ENCODE peak calls at places on chromosomes 13 and 19, in ten cellular contexts. R, C, H, M, D, F, X, U, Z and E are unnamed samples.

GRCh38 chr19:38204728-38205127 is 19.3 kb downstream of the DPF1 start:
- DNase-seq in R (no peak), C (no peak), H (no peak), M (no peak), D (no peak), F (no peak), X (no peak), U (no peak), Z (no peak), E (no peak)

GRCh38 chr19:14632286-14632685 is 42.4 kb downstream of the ADGRE3 start:
- DNase-seq in R (no peak), C (no peak), H (no peak), M (peak; percentile 20), D (no peak), F (no peak), X (no peak), U (no peak), Z (peak; percentile 54), E (no peak)

GRCh38 chr19:56810260-56810659 is 30.3 kb downstream of the PEG3 start:
- DNase-seq in R (no peak), C (no peak), H (no peak), M (no peak), D (no peak), F (no peak), X (no peak), U (no peak), Z (no peak), E (no peak)

GRCh38 chr13:98997738-98998641 is 20.1 kb upstream of the DOCK9 start:
- DNase-seq in R (no peak), C (no peak), H (no peak), M (peak; percentile 52), D (peak; percentile 62), F (no peak), X (no peak), U (no peak), Z (no peak), E (no peak)

GRCh38 chr13:98007001-98007400 is 53.5 kb downstream of the IPO5 start:
- DNase-seq in R (no peak), C (no peak), H (no peak), M (no peak), D (no peak), F (no peak), X (no peak), U (no peak), Z (no peak), E (no peak)

GRCh38 chr13:111284579-111284978 is 35.9 kb upstream of the TEX29 start:
- DNase-seq in R (no peak), C (no peak), H (no peak), M (no peak), D (no peak), F (no peak), X (no peak), U (no peak), Z (no peak), E (no peak)

GRCh38 chr13:99855516-99855915 is 116.1 kb downstream of the ZIC5 start:
- DNase-seq in R (no peak), C (no peak), H (no peak), M (no peak), D (no peak), F (no peak), X (no peak), U (no peak), Z (no peak), E (no peak)

GRCh38 chr13:113559901-113560644 is 24.5 kb upstream of the TFDP1 start:
- DNase-seq in R (no peak), C (no peak), H (no peak), M (no peak), D (no peak), F (peak; percentile 8), X (no peak), U (no peak), Z (no peak), E (no peak)

GRCh38 chr19:6551607-6552450 is 21.0 kb downstream of the TNFSF9 start:
- DNase-seq in R (no peak), C (no peak), H (no peak), M (peak; percentile 75), D (peak; percentile 68), F (no peak), X (no peak), U (peak; percentile 33), Z (peak; percentile 27), E (no peak)

GRCh38 chr13:51590966-51591627 is 6.8 kb downstream of the WDFY2 start:
- DNase-seq in R (peak; percentile 26), C (no peak), H (peak; percentile 47), M (no peak), D (no peak), F (peak; percentile 41), X (no peak), U (no peak), Z (no peak), E (peak; percentile 50)

GRCh38 chr13:59513686-59514085 is 650.0 kb downstream of the DIAPH3 start:
- DNase-seq in R (no peak), C (no peak), H (no peak), M (no peak), D (no peak), F (no peak), X (no peak), U (no peak), Z (no peak), E (no peak)

GRCh38 chr19:13299838-13300237 is 149.6 kb downstream of the IER2 start:
- DNase-seq in R (no peak), C (no peak), H (no peak), M (no peak), D (no peak), F (no peak), X (no peak), U (no peak), Z (no peak), E (no peak)

GRCh38 chr13:86108334-86108733 is 309.1 kb upstream of the SLITRK6 start:
- DNase-seq in R (no peak), C (no peak), H (no peak), M (no peak), D (no peak), F (no peak), X (no peak), U (no peak), Z (no peak), E (no peak)

GRCh38 chr19:41886761-41887710 is 4.1 kb downstream of the ARHGEF1 start:
- DNase-seq in R (no peak), C (no peak), H (no peak), M (peak; percentile 93), D (peak; percentile 91), F (no peak), X (no peak), U (peak; percentile 58), Z (no peak), E (no peak)

GRCh38 chr19:30608471-30608870 is 236.3 kb downstream of the ZNF536 start:
- DNase-seq in R (no peak), C (no peak), H (no peak), M (no peak), D (no peak), F (no peak), X (no peak), U (no peak), Z (no peak), E (no peak)

GRCh38 chr13:44676534-44676933 is 100.4 kb upstream of the TSC22D1 start:
- DNase-seq in R (no peak), C (no peak), H (no peak), M (no peak), D (no peak), F (no peak), X (no peak), U (no peak), Z (no peak), E (no peak)

GRCh38 chr19:29690842-29691241 is 24.2 kb downstream of the C19orf12 start:
- DNase-seq in R (peak; percentile 65), C (no peak), H (no peak), M (peak; percentile 60), D (peak; percentile 64), F (no peak), X (no peak), U (no peak), Z (no peak), E (no peak)

GRCh38 chr13:98658131-98658530 is 81.2 kb upstream of the STK24 start:
- DNase-seq in R (no peak), C (no peak), H (no peak), M (no peak), D (peak; percentile 44), F (no peak), X (no peak), U (no peak), Z (no peak), E (no peak)

GRCh38 chr19:34310494-34310981 is 54.5 kb upstream of the GPI start:
- DNase-seq in R (no peak), C (no peak), H (no peak), M (no peak), D (peak; percentile 58), F (no peak), X (no peak), U (no peak), Z (no peak), E (no peak)

GRCh38 chr19:53655042-53655665 is 23.4 kb downstream of the DPRX start:
- DNase-seq in R (no peak), C (no peak), H (no peak), M (no peak), D (no peak), F (no peak), X (no peak), U (no peak), Z (no peak), E (no peak)
- H3K9me3 ChIP-seq in R (no peaks in the 10 kb centered on the region), C (peaks cover 30% of the 10 kb centered on the region), H (peaks cover 77% of the 10 kb centered on the region), M (peaks cover 23% of the 10 kb centered on the region), D (peaks cover 16% of the 10 kb centered on the region), F (peaks cover 9% of the 10 kb centered on the region), X (peaks cover 29% of the 10 kb centered on the region), U (no peaks in the 10 kb centered on the region), Z (peaks cover 62% of the 10 kb centered on the region), E (peaks cover 3% of the 10 kb centered on the region)

GRCh38 chr19:16142032-16142580 is 1.4 kb upstream of the HSH2D start:
- DNase-seq in R (no peak), C (no peak), H (no peak), M (no peak), D (no peak), F (no peak), X (no peak), U (no peak), Z (no peak), E (no peak)
- H3K9me3 ChIP-seq in R (no peaks in the 10 kb centered on the region), C (no peaks in the 10 kb centered on the region), H (no peaks in the 10 kb centered on the region), M (no peaks in the 10 kb centered on the region), D (no peaks in the 10 kb centered on the region), F (no peaks in the 10 kb centered on the region), X (no peaks in the 10 kb centered on the region), U (no peaks in the 10 kb centered on the region), Z (no peaks in the 10 kb centered on the region), E (no peaks in the 10 kb centered on the region)

DNA sequence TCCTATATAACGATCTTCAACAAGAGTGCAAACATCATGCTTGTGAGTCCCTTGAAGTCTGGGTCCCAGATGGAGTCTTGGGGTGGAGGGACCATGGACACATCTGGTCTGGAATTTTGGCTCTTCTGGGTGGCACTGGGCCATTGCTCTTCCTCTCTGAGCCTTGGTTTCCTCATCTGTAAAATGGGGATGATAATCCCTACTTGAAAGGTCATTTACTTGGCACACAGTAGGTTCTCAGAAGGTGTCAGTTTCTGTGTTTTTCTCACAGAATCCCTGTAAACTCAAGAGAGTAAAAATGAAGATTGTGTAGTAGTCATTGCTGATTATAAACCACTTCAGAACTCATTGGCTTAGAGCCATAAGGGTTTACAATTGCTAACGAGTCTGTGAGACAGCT is 7.6 kb downstream of the CYP4F12 start:
- DNase-seq in R (no peak), C (no peak), H (no peak), M (no peak), D (no peak), F (no peak), X (no peak), U (no peak), Z (no peak), E (no peak)
- H3K9me3 ChIP-seq in R (no peaks in the 10 kb centered on the region), C (peaks cover 68% of the 10 kb centered on the region), H (peaks cover 22% of the 10 kb centered on the region), M (no peaks in the 10 kb centered on the region), D (no peaks in the 10 kb centered on the region), F (no peaks in the 10 kb centered on the region), X (no peaks in the 10 kb centered on the region), U (no peaks in the 10 kb centered on the region), Z (no peaks in the 10 kb centered on the region), E (no peaks in the 10 kb centered on the region)

GRCh38 chr13:38766799-38767198 is 79.9 kb downstream of the FREM2 start:
- DNase-seq in R (no peak), C (no peak), H (no peak), M (no peak), D (no peak), F (no peak), X (no peak), U (no peak), Z (no peak), E (no peak)
- H3K9me3 ChIP-seq in R (no peaks in the 10 kb centered on the region), C (no peaks in the 10 kb centered on the region), H (no peaks in the 10 kb centered on the region), M (no peaks in the 10 kb centered on the region), D (no peaks in the 10 kb centered on the region), F (no peaks in the 10 kb centered on the region), X (no peaks in the 10 kb centered on the region), U (no peaks in the 10 kb centered on the region), Z (no peaks in the 10 kb centered on the region), E (no peaks in the 10 kb centered on the region)